ENCODE peak calls at places on chromosomes 13 and 19, in nine cellular contexts. Z is AG10803, P is T-helper 1 cell, R is left lung, V is HFFc6, D is tibial nerve, L is fibroblast of pulmonary artery, A is ecto neural progenitor cell, Q is fibroblast of the aortic adventitia. C is an unnamed sample.

GRCh38 chr13:50955212-50955611 is 45.6 kb downstream of the RNASEH2B start:
- DNase-seq in Z (no peak), P (no peak), R (no peak), V (no peak), D (no peak), L (no peak), A (no peak), Q (no peak), C (no peak)

GRCh38 chr13:73299787-73300186 is 241.0 kb downstream of the KLF5 start:
- DNase-seq in Z (peak), P (no peak), R (no peak), V (no peak), D (no peak), L (no peak), A (no peak), Q (peak), C (no peak)

GRCh38 chr19:35742121-35742724 is at the start of gene IGFLR1:
- DNase-seq in Z (no peak), P (peak), R (peak), V (no peak), D (no peak), L (no peak), A (no peak), Q (no peak), C (no peak)

GRCh38 chr13:35923347-35923746 is 207.8 kb downstream of the DCLK1 start:
- DNase-seq in Z (peak), P (no peak), R (no peak), V (peak), D (no peak), L (peak), A (no peak), Q (peak), C (no peak)

GRCh38 chr13:113930711-113931637 is 42.9 kb downstream of the C13orf46 start:
- DNase-seq in Z (no peak), P (no peak), R (no peak), V (no peak), D (peak), L (no peak), A (peak), Q (no peak), C (peak)

GRCh38 chr19:1474011-1474764 is 4.8 kb downstream of the C19orf25 start:
- DNase-seq in Z (no peak), P (no peak), R (no peak), V (no peak), D (no peak), L (no peak), A (no peak), Q (peak), C (no peak)

GRCh38 chr19:35549174-35549788 is 3.9 kb downstream of the TMEM147 start:
- DNase-seq in Z (peak), P (peak), R (no peak), V (peak), D (no peak), L (peak), A (peak), Q (peak), C (no peak)

GRCh38 chr13:66362485-66362884 is 867.7 kb downstream of the PCDH9 start:
- DNase-seq in Z (no peak), P (no peak), R (no peak), V (no peak), D (no peak), L (no peak), A (no peak), Q (no peak), C (no peak)

GRCh38 chr13:112442483-112443090 is 66.4 kb downstream of the SPACA7 start:
- DNase-seq in Z (no peak), P (no peak), R (peak), V (no peak), D (no peak), L (peak), A (peak), Q (no peak), C (no peak)

GRCh38 chr13:53206455-53206854 is 177.8 kb downstream of the OLFM4 start:
- DNase-seq in Z (no peak), P (no peak), R (no peak), V (no peak), D (no peak), L (peak), A (no peak), Q (no peak), C (no peak)

GRCh38 chr13:73754727-73755292 is 379.4 kb downstream of the KLF12 start:
- DNase-seq in Z (peak), P (peak), R (no peak), V (peak), D (no peak), L (peak), A (no peak), Q (peak), C (no peak)

GRCh38 chr13:34217343-34218094 is 399.6 kb downstream of the RFC3 start:
- DNase-seq in Z (no peak), P (no peak), R (no peak), V (no peak), D (no peak), L (no peak), A (no peak), Q (no peak), C (no peak)

GRCh38 chr19:4976412-4977298 is 7.7 kb downstream of the KDM4B start:
- DNase-seq in Z (peak), P (no peak), R (peak), V (peak), D (peak), L (peak), A (no peak), Q (peak), C (no peak)

GRCh38 chr13:112983042-112983305 is 14.0 kb downstream of the MCF2L start:
- DNase-seq in Z (no peak), P (no peak), R (no peak), V (no peak), D (no peak), L (no peak), A (no peak), Q (no peak), C (no peak)

GRCh38 chr19:12801466-12802266 is at the start of the genes PRDX2 and THSD8:
- DNase-seq in Z (peak), P (no peak), R (peak), V (no peak), D (no peak), L (peak), A (peak), Q (peak), C (peak)

GRCh38 chr13:71517004-71517403 is 350.0 kb downstream of the DACH1 start:
- DNase-seq in Z (no peak), P (no peak), R (no peak), V (no peak), D (no peak), L (no peak), A (no peak), Q (no peak), C (no peak)

C was measured in RWPE2.